ENCODE peak calls at places on chromosomes 2 and 18, in six cellular contexts. Z is AML-193; E is left ventricle myocardium inferior; T is effector CD4-positive, alpha-beta T cell; S is stimulated activated CD8-positive, alpha-beta memory T cell treated with anti-CD3 and anti-CD28 coated beads, Interleukin-7, amount 100 ng/mL, for 1 hour; I is GM23248. P is an unnamed sample.
A peak's percentile ranks its signal among the peaks of the same experiment; 100 is the strongest.

GRCh38 chr2:181656450-181657261 is at the start of gene CERKL:
- DNase-seq in T (no peak), E (peak; percentile 27), S (no peak), I (peak; percentile 36), Z (no peak), P (peak; percentile 83)

GRCh38 chr18:75639468-75639831 is 211.9 kb upstream of the SMIM21 start:
- DNase-seq in T (no peak), S (no peak), E (no peak), Z (no peak), I (no peak), P (no peak)

GRCh38 chr2:8984152-8984551 is 19.3 kb downstream of the MBOAT2 start:
- DNase-seq in T (no peak), Z (no peak), S (no peak), E (no peak), I (peak; percentile 18), P (no peak)

GRCh38 chr2:104434966-104435365 is 418.9 kb upstream of the POU3F3 start:
- DNase-seq in E (no peak), T (no peak), Z (no peak), S (no peak), I (no peak), P (no peak)

GRCh38 chr2:204274991-204275390 is 270.3 kb upstream of the PARD3B start:
- DNase-seq in S (no peak), I (no peak), T (no peak), E (no peak), Z (no peak), P (no peak)

GRCh38 chr18:3118195-3119010 is 101.4 kb downstream of the MYOM1 start:
- DNase-seq in I (no peak), T (no peak), Z (no peak), E (no peak), S (no peak), P (no peak)

GRCh38 chr2:186690796-186691195 is 3.1 kb upstream of the FAM171B start:
- DNase-seq in E (no peak), Z (no peak), T (no peak), I (no peak), S (no peak), P (no peak)

GRCh38 chr18:63131106-63131943 is 188.2 kb downstream of the BCL2 start:
- DNase-seq in I (peak; percentile 76), E (no peak), T (peak; percentile 59), Z (peak; percentile 39), S (peak; percentile 35), P (no peak)

GRCh38 chr2:190896477-190896876 is 15.9 kb downstream of the GLS start:
- DNase-seq in E (no peak), I (no peak), Z (no peak), T (no peak), S (no peak), P (no peak)

GRCh38 chr2:167964650-167965404 is 282.6 kb downstream of the STK39 start:
- DNase-seq in T (no peak), Z (no peak), S (no peak), E (no peak), I (peak; percentile 35), P (no peak)

GRCh38 chr18:76446321-76446720 is 48.7 kb downstream of the ZNF516 start:
- DNase-seq in S (no peak), I (peak; percentile 35), Z (no peak), T (no peak), E (no peak), P (no peak)

GRCh38 chr2:43055086-43055912 is 171.1 kb downstream of the ZFP36L2 start:
- DNase-seq in S (no peak), T (no peak), E (no peak), I (no peak), Z (no peak), P (no peak)

GRCh38 chr2:219996366-219996765 is 368.9 kb downstream of the SLC4A3 start:
- DNase-seq in S (no peak), E (no peak), T (no peak), Z (no peak), I (no peak), P (no peak)

GRCh38 chr2:67272195-67272594 is 124.9 kb upstream of the ETAA1 start:
- DNase-seq in I (peak; percentile 13), T (no peak), Z (no peak), S (no peak), E (no peak), P (no peak)

GRCh38 chr18:12883684-12884520 is at the start of gene PTPN2:
- DNase-seq in S (peak; percentile 77), E (peak; percentile 94), Z (peak; percentile 82), I (peak; percentile 96), T (peak; percentile 88), P (peak; percentile 64)

GRCh38 chr2:233828546-233829192 is 25.7 kb downstream of the HJURP start:
- DNase-seq in Z (no peak), S (no peak), E (no peak), I (no peak), T (no peak), P (no peak)

GRCh38 chr2:149098722-149099121 is 60.2 kb downstream of the LYPD6B start:
- DNase-seq in Z (no peak), S (no peak), E (no peak), I (peak; percentile 54), T (no peak), P (no peak)

GRCh38 chr2:120541553-120541932 is 194.1 kb upstream of the GLI2 start:
- DNase-seq in E (no peak), S (no peak), T (no peak), I (peak; percentile 86), Z (no peak), P (no peak)